ENCODE peak calls at places on chromosomes 2 and 18, in six cellular contexts. J is kidney epithelial cell, X is fibroblast of mammary gland, V is brain microvascular endothelial cell, W is RWPE1, D is heart left ventricle. Y is an unnamed sample.

GRCh38 chr18:51520676-51521180 is 323.2 kb upstream of the MEX3C start:
- DNase-seq in J (no peak), X (no peak), V (no peak), W (no peak), D (no peak), Y (no peak)

GRCh38 chr2:24110660-24111303 is 12.4 kb downstream of the PFN4 start:
- DNase-seq in J (no peak), X (peak; percentile 11), V (no peak), W (no peak), D (no peak), Y (no peak)

GRCh38 chr2:16050261-16051045 is 110.1 kb downstream of the MYCN start:
- DNase-seq in J (no peak), X (no peak), V (no peak), W (no peak), D (no peak), Y (no peak)

GRCh38 chr2:215609089-215610032 is 173.5 kb upstream of the FN1 start:
- DNase-seq in J (peak; percentile 71), X (peak; percentile 72), V (peak; percentile 91), W (peak; percentile 83), D (no peak), Y (no peak)

GRCh38 chr18:46464926-46465655 is 191.9 kb downstream of the LOXHD1 start:
- DNase-seq in J (no peak), X (no peak), V (no peak), W (no peak), D (no peak), Y (no peak)

GRCh38 chr2:42493885-42494433 is at the start of gene KCNG3:
- DNase-seq in J (no peak), X (peak; percentile 25), V (no peak), W (peak; percentile 44), D (peak; percentile 38), Y (peak; percentile 63)

GRCh38 chr2:15939854-15940660 is at the start of gene MYCN:
- DNase-seq in J (no peak), X (peak; percentile 36), V (peak; percentile 11), W (peak; percentile 19), D (no peak), Y (peak; percentile 72)

GRCh38 chr2:30113617-30114293 is 33.1 kb upstream of the YPEL5 start:
- DNase-seq in J (peak; percentile 65), X (peak; percentile 92), V (peak; percentile 88), W (peak; percentile 68), D (no peak), Y (no peak)

GRCh38 chr2:12325806-12326205 is 390.9 kb upstream of the TRIB2 start:
- DNase-seq in J (no peak), X (no peak), V (peak; percentile 83), W (peak; percentile 55), D (no peak), Y (no peak)

GRCh38 chr18:3463052-3463451 is 13.1 kb downstream of the TGIF1 start:
- DNase-seq in J (no peak), X (peak; percentile 82), V (no peak), W (no peak), D (no peak), Y (no peak)

GRCh38 chr2:117351396-117351795 is 463.1 kb upstream of the DDX18 start:
- DNase-seq in J (no peak), X (no peak), V (no peak), W (no peak), D (no peak), Y (no peak)

GRCh38 chr2:128324008-128324896 is 5.6 kb upstream of the HS6ST1 start:
- DNase-seq in J (no peak), X (no peak), V (no peak), W (no peak), D (no peak), Y (no peak)

GRCh38 chr2:219300022-219300421 is 9.2 kb downstream of the PTPRN start:
- DNase-seq in J (no peak), X (no peak), V (no peak), W (no peak), D (no peak), Y (no peak)

GRCh38 chr18:1559563-1559962 is 654.9 kb downstream of the ADCYAP1 start:
- DNase-seq in J (no peak), X (no peak), V (no peak), W (no peak), D (no peak), Y (no peak)

GRCh38 chr2:170369228-170369627 is 191.3 kb downstream of the MYO3B start:
- DNase-seq in J (no peak), X (no peak), V (no peak), W (no peak), D (no peak), Y (no peak)

GRCh38 chr18:3547891-3548615 is 98.1 kb downstream of the TGIF1 start:
- DNase-seq in J (no peak), X (no peak), V (no peak), W (no peak), D (no peak), Y (no peak)

GRCh38 chr2:163347982-163348842 is 387.6 kb downstream of the FIGN start:
- DNase-seq in J (peak; percentile 74), X (peak; percentile 71), V (peak; percentile 92), W (peak; percentile 49), D (peak; percentile 80), Y (peak; percentile 60)

GRCh38 chr2:137644689-137645088 is 319.6 kb upstream of the HNMT start:
- DNase-seq in J (no peak), X (no peak), V (no peak), W (no peak), D (no peak), Y (no peak)

GRCh38 chr2:159012142-159012541 is 43.7 kb downstream of the TANC1 start:
- DNase-seq in J (no peak), X (no peak), V (no peak), W (no peak), D (no peak), Y (no peak)

GRCh38 chr2:17309741-17310339 is 208.4 kb downstream of the RAD51AP2 start:
- DNase-seq in J (no peak), X (peak; percentile 54), V (peak; percentile 38), W (peak; percentile 62), D (no peak), Y (no peak)

GRCh38 chr2:236959876-236960275 is 125.8 kb upstream of the COPS8 start:
- DNase-seq in J (no peak), X (no peak), V (no peak), W (no peak), D (peak; percentile 47), Y (no peak)

GRCh38 chr2:150911766-150912280 is 349.8 kb downstream of the RBM43 start:
- DNase-seq in J (no peak), X (peak; percentile 97), V (peak; percentile 95), W (peak; percentile 61), D (peak; percentile 63), Y (no peak)

GRCh38 chr2:29215739-29216608 is 100.8 kb downstream of the CLIP4 start:
- DNase-seq in J (no peak), X (no peak), V (no peak), W (no peak), D (no peak), Y (no peak)

GRCh38 chr18:75111673-75112485 is 97.1 kb downstream of the PTGR3 start:
- DNase-seq in J (no peak), X (peak; percentile 25), V (no peak), W (peak; percentile 45), D (no peak), Y (no peak)

GRCh38 chr2:162840598-162841246 is 2.2 kb upstream of the KCNH7 start:
- DNase-seq in J (peak; percentile 48), X (peak; percentile 62), V (peak; percentile 67), W (peak; percentile 48), D (no peak), Y (no peak)

GRCh38 chr2:47088371-47089082 is 66.6 kb downstream of the STPG4 start:
- DNase-seq in J (no peak), X (no peak), V (peak; percentile 69), W (no peak), D (no peak), Y (no peak)

GRCh38 chr18:78721281-78721949 is 258.2 kb upstream of the SALL3 start:
- DNase-seq in J (no peak), X (no peak), V (no peak), W (no peak), D (no peak), Y (peak; percentile 25)

GRCh38 chr2:103338819-103339218 is 577.0 kb downstream of the TMEM182 start:
- DNase-seq in J (no peak), X (no peak), V (no peak), W (no peak), D (no peak), Y (no peak)

GRCh38 chr2:111659361-111660281 is 224.4 kb downstream of the ANAPC1 start:
- DNase-seq in J (peak; percentile 98), X (peak; percentile 92), V (peak; percentile 80), W (peak; percentile 96), D (peak; percentile 64), Y (no peak)

GRCh38 chr18:5879479-5879882 is 15.8 kb downstream of the TMEM200C start:
- DNase-seq in J (no peak), X (peak; percentile 61), V (peak; percentile 31), W (no peak), D (no peak), Y (no peak)

GRCh38 chr2:10331033-10331701 is 28.5 kb downstream of the HPCAL1 start:
- DNase-seq in J (no peak), X (peak; percentile 65), V (no peak), W (no peak), D (peak; percentile 80), Y (no peak)
- TF ChIP-seq CTCF in J (no peak), X (no peak), V (no peak), W (no peak), D (no peak), Y (no peak)

DNA sequence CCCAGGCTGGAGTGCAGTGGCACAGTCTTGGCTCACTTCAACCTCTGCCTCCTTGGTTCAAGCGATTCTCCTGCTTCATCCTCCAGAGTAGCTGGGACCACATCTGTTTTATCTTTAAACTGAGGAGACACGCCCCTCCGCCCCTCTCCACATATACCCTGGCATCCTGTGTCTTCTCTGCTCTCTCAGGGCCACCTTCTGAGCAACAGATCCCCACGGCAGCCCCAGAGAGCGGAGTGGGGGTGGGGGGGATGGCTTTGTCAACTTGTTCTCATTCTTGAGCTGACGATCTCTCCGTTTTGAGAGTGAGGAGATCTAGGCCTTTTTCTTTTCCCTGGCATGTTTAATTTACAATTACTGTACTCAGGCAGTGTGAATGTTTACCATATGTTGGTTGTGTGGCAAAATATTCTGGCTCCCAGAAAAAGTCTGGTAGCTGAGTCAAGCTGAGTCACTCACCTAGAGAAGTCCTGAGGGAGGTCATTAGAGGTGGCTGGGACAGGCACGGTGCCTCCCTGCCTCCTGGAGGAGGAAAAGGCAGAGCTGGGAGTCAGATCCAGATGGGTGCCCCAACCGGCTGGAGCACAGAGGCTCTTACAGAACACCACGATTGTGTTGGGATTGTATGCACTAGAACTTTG is 19.5 kb upstream of the ID2 start:
- DNase-seq in J (peak; percentile 67), X (peak; percentile 92), V (no peak), W (peak; percentile 74), D (no peak), Y (no peak)
- TF ChIP-seq CTCF in J (peak; percentile 48), X (peak; percentile 38), V (peak; percentile 53), W (no peak), D (no peak), Y (no peak)

DNA sequence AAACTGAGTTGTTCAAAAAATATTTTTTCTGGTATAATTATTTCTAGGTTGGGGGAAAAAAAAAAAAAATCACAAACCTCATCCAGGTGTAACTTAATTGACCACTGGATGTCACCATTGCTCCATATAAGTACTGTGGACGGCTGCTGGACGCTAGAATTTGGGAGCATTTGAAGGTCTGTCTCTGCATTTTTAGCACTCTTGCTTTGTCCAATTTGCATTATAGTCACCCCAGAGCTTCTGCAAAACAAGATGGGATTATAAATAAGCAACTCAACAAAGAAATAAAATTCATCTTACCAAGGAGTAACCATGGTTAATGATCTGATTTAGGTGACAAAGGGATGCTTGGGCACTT is 83.7 kb downstream of the HRH4 start:
- DNase-seq in J (no peak), X (peak; percentile 36), V (no peak), W (peak; percentile 42), D (no peak), Y (peak; percentile 48)
- TF ChIP-seq CTCF in J (peak; percentile 42), X (peak; percentile 33), V (no peak), W (peak; percentile 49), D (peak; percentile 49), Y (peak; percentile 49)

GRCh38 chr2:200966770-200967169 is 3.3 kb upstream of the ORC2 start:
- DNase-seq in J (peak; percentile 26), X (peak; percentile 93), V (peak; percentile 88), W (peak; percentile 75), D (no peak), Y (no peak)
- TF ChIP-seq CTCF in J (no peak), X (no peak), V (peak; percentile 8), W (no peak), D (no peak), Y (no peak)